ENCODE peak calls at places on chromosomes 13 and 19, in five cellular contexts. S is stimulated activated CD4-positive, alpha-beta T cell treated with anti-CD3 and anti-CD28 coated beads, Interleukin-12 subunit alpha, Interleukin-12 subunit beta, amount 100 ng/mL, for 48 hours; E is NCI-H2029; D is omental fat pad; A is NCI-H1048. X is an unnamed sample.

GRCh38 chr13:92612892-92613291 is 613.7 kb upstream of the GPC6 start:
- DNase-seq in S (no peak), D (no peak), E (no peak), A (no peak), X (no peak)

GRCh38 chr13:111924676-111925075 is 142.3 kb upstream of the SOX1 start:
- DNase-seq in E (no peak), A (no peak), D (no peak), S (no peak), X (no peak)

GRCh38 chr19:8567522-8568172 is 9.6 kb downstream of the MYO1F start:
- DNase-seq in E (no peak), S (no peak), A (no peak), D (no peak), X (no peak)

GRCh38 chr19:56350416-56351045 is 35.9 kb upstream of the ZSCAN5A start:
- DNase-seq in E (peak), A (no peak), D (peak), S (no peak), X (no peak)

GRCh38 chr13:32894589-32895001 is 121.6 kb upstream of the KL start:
- DNase-seq in E (no peak), A (no peak), S (no peak), D (no peak), X (no peak)

GRCh38 chr13:60162096-60162495 is 1.6 kb downstream of the DIAPH3 start:
- DNase-seq in D (no peak), E (no peak), A (no peak), S (no peak), X (no peak)

GRCh38 chr19:41785653-41786052 is 10.7 kb upstream of the CEACAM3 start:
- DNase-seq in S (peak), E (peak), D (no peak), A (peak), X (peak)

GRCh38 chr13:75447493-75447892 is 34.5 kb downstream of the TBC1D4 start:
- DNase-seq in A (no peak), S (no peak), D (no peak), E (no peak), X (no peak)

GRCh38 chr19:41554902-41555301 is 21.1 kb upstream of the CEACAM21 start:
- DNase-seq in D (no peak), S (no peak), E (no peak), A (no peak), X (no peak)

GRCh38 chr13:106372199-106373160 is 163.0 kb downstream of the EFNB2 start:
- DNase-seq in E (no peak), A (no peak), S (no peak), D (no peak), X (no peak)

GRCh38 chr13:37648604-37649003 is 50.0 kb upstream of the POSTN start:
- DNase-seq in E (no peak), D (no peak), A (no peak), S (no peak), X (no peak)

GRCh38 chr13:110187501-110188161 is 119.3 kb downstream of the COL4A1 start:
- DNase-seq in A (no peak), D (peak), E (no peak), S (no peak), X (no peak)

GRCh38 chr13:53276265-53276664 is 247.7 kb downstream of the OLFM4 start:
- DNase-seq in D (no peak), A (no peak), S (no peak), E (no peak), X (no peak)

GRCh38 chr19:5993516-5994406 is 15.8 kb upstream of the RANBP3 start:
- DNase-seq in E (no peak), S (no peak), A (no peak), D (no peak), X (no peak)

GRCh38 chr13:98327326-98328314 is 150.6 kb upstream of the RNF113B start:
- DNase-seq in D (no peak), A (no peak), S (no peak), E (no peak), X (no peak)

GRCh38 chr19:40588926-40589569 is 12.1 kb upstream of the LTBP4 start:
- DNase-seq in D (no peak), E (no peak), A (no peak), S (no peak), X (no peak)

GRCh38 chr13:73000027-73000674 is 58.7 kb upstream of the KLF5 start:
- DNase-seq in A (no peak), E (no peak), S (no peak), D (no peak), X (peak)

GRCh38 chr13:26629260-26629659 is 71.8 kb downstream of the WASF3 start:
- DNase-seq in S (no peak), A (no peak), D (no peak), E (no peak), X (no peak)

GRCh38 chr19:4985551-4985991 is 16.7 kb downstream of the KDM4B start:
- DNase-seq in E (no peak), S (no peak), A (no peak), D (no peak), X (no peak)

GRCh38 chr19:36009633-36010379 is 1.2 kb upstream of the SYNE4 start:
- DNase-seq in E (no peak), S (no peak), D (no peak), A (no peak), X (no peak)

GRCh38 chr19:14248578-14249011 is 42.6 kb upstream of the ADGRL1 start:
- DNase-seq in D (no peak), S (no peak), E (peak), A (no peak), X (peak)

GRCh38 chr19:15759962-15760565 is 22.3 kb downstream of the OR10H3 start:
- DNase-seq in D (no peak), E (no peak), A (no peak), S (no peak), X (no peak)

GRCh38 chr13:31328549-31329229 is 128.9 kb downstream of the B3GLCT start:
- DNase-seq in E (no peak), S (no peak), D (no peak), A (no peak), X (no peak)

GRCh38 chr13:50712882-50713281 is 130.6 kb downstream of the DLEU7 start:
- DNase-seq in A (no peak), E (no peak), S (no peak), D (no peak), X (no peak)

GRCh38 chr13:114226088-114226487 is 8.6 kb upstream of the CDC16 start:
- DNase-seq in A (no peak), S (no peak), D (no peak), E (no peak), X (no peak)

GRCh38 chr13:63308585-63308984 is 1892.9 kb upstream of the PCDH20 start:
- DNase-seq in A (peak), D (no peak), E (no peak), S (no peak), X (no peak)

GRCh38 chr13:46535822-46536221 is 17.1 kb upstream of the LRCH1 start:
- DNase-seq in S (no peak), E (no peak), A (no peak), D (no peak), X (no peak)

GRCh38 chr13:43269037-43269476 is 245.7 kb downstream of the DNAJC15 start:
- DNase-seq in S (no peak), D (no peak), E (no peak), A (no peak), X (no peak)

GRCh38 chr13:83272076-83272475 is 610.2 kb downstream of the SLITRK1 start:
- DNase-seq in S (no peak), A (no peak), D (no peak), E (no peak), X (no peak)

GRCh38 chr13:97194473-97194872 is 27.7 kb upstream of the MBNL2 start:
- DNase-seq in E (no peak), D (no peak), A (no peak), S (no peak), X (no peak)

GRCh38 chr13:100875392-100876043 is 200.9 kb upstream of the TMTC4 start:
- DNase-seq in S (no peak), A (no peak), E (no peak), D (no peak), X (no peak)

GRCh38 chr13:20136781-20137703 is 23.8 kb downstream of the GJA3 start:
- DNase-seq in S (no peak), A (no peak), E (no peak), D (no peak), X (peak)

GRCh38 chr19:677201-677600 is 1.0 kb downstream of the FSTL3 start:
- DNase-seq in D (peak), S (no peak), E (no peak), A (no peak), X (no peak)

X was measured in NCI-H774.